ENCODE peak calls at places on chromosome 16, in eight cellular contexts. S is NB4, O is prostate gland, D is stomach, Y is adrenal gland, W is esophagus squamous epithelium, H is A549, T is endothelial cell of umbilical vein. C is an unnamed sample.

GRCh38 chr16:21277927-21278706 is at the start of gene CRYM:
- DNase-seq in S (no peak), O (peak), D (peak), Y (peak), W (no peak), H (peak), T (peak), C (peak)

GRCh38 chr16:81601601-81602251 is 157.1 kb downstream of the CMIP start:
- DNase-seq in S (no peak), O (peak), D (no peak), Y (no peak), W (no peak), H (no peak), T (peak), C (no peak)

GRCh38 chr16:81697321-81697885 is 81.7 kb upstream of the PLCG2 start:
- DNase-seq in S (peak), O (peak), D (peak), Y (peak), W (no peak), H (peak), T (peak), C (peak)

GRCh38 chr16:31440511-31441184 is 1.9 kb downstream of the ZNF843 start:
- DNase-seq in S (no peak), O (no peak), D (no peak), Y (no peak), W (no peak), H (no peak), T (no peak), C (no peak)

GRCh38 chr16:28163699-28164584 is 47.8 kb downstream of the XPO6 start:
- DNase-seq in S (peak), O (no peak), D (no peak), Y (no peak), W (no peak), H (no peak), T (peak), C (no peak)

GRCh38 chr16:68235105-68235881 is 634 bp downstream of the ESRP2 start:
- DNase-seq in S (no peak), O (peak), D (peak), Y (no peak), W (no peak), H (no peak), T (no peak), C (no peak)

GRCh38 chr16:50662306-50662940 is 18.7 kb downstream of the SNX20 start:
- DNase-seq in S (no peak), O (no peak), D (no peak), Y (no peak), W (no peak), H (no peak), T (no peak), C (no peak)

GRCh38 chr16:51121850-51122249 is 29.2 kb downstream of the SALL1 start:
- DNase-seq in S (no peak), O (no peak), D (no peak), Y (no peak), W (no peak), H (no peak), T (no peak), C (no peak)

GRCh38 chr16:10571354-10571753 is 9.0 kb downstream of the EMP2 start:
- DNase-seq in S (no peak), O (no peak), D (no peak), Y (no peak), W (no peak), H (no peak), T (no peak), C (no peak)

GRCh38 chr16:31108035-31108793 is at the start of gene BCKDK:
- DNase-seq in S (peak), O (peak), D (peak), Y (peak), W (no peak), H (peak), T (peak), C (peak)

GRCh38 chr16:22189473-22190168 is 16.5 kb upstream of the EEF2K start:
- DNase-seq in S (no peak), O (peak), D (peak), Y (peak), W (peak), H (no peak), T (peak), C (no peak)

GRCh38 chr16:66399930-66400329 is 27.2 kb upstream of the BEAN1 start:
- DNase-seq in S (peak), O (no peak), D (no peak), Y (no peak), W (no peak), H (no peak), T (no peak), C (no peak)

GRCh38 chr16:27439273-27440018 is 37.5 kb downstream of the IL21R start:
- DNase-seq in S (no peak), O (no peak), D (no peak), Y (peak), W (no peak), H (no peak), T (no peak), C (no peak)

GRCh38 chr16:67449739-67450138 is 18.8 kb downstream of the HSD11B2 start:
- DNase-seq in S (no peak), O (no peak), D (no peak), Y (peak), W (no peak), H (no peak), T (no peak), C (no peak)

GRCh38 chr16:1152651-1153259 is at the start of gene CACNA1H:
- DNase-seq in S (no peak), O (no peak), D (no peak), Y (no peak), W (no peak), H (peak), T (no peak), C (no peak)

GRCh38 chr16:66874079-66874775 is 6.1 kb upstream of the PDP2 start:
- DNase-seq in S (peak), O (no peak), D (no peak), Y (no peak), W (no peak), H (no peak), T (no peak), C (no peak)

GRCh38 chr16:46632778-46633733 is 11.9 kb upstream of the SHCBP1 start:
- DNase-seq in S (no peak), O (no peak), D (no peak), Y (no peak), W (no peak), H (no peak), T (no peak), C (no peak)

GRCh38 chr16:76665571-76666275 is 388.5 kb downstream of the CNTNAP4 start:
- DNase-seq in S (no peak), O (no peak), D (no peak), Y (no peak), W (no peak), H (peak), T (no peak), C (no peak)

GRCh38 chr16:10752843-10753523 is 9.3 kb downstream of the NUBP1 start:
- DNase-seq in S (peak), O (no peak), D (peak), Y (peak), W (peak), H (no peak), T (no peak), C (no peak)

GRCh38 chr16:10086620-10087019 is 95.6 kb downstream of the GRIN2A start:
- DNase-seq in S (no peak), O (no peak), D (no peak), Y (no peak), W (no peak), H (no peak), T (no peak), C (no peak)

GRCh38 chr16:87330646-87331045 is 13.5 kb upstream of the C16orf95 start:
- DNase-seq in S (no peak), O (no peak), D (no peak), Y (no peak), W (no peak), H (no peak), T (no peak), C (no peak)

GRCh38 chr16:80602894-80603293 is 62.1 kb downstream of the DYNLRB2 start:
- DNase-seq in S (no peak), O (no peak), D (no peak), Y (no peak), W (no peak), H (no peak), T (no peak), C (no peak)

GRCh38 chr16:867421-868385 is 67.2 kb upstream of the GNG13 start:
- DNase-seq in S (no peak), O (no peak), D (no peak), Y (no peak), W (no peak), H (no peak), T (no peak), C (no peak)

GRCh38 chr16:48511071-48511540 is 98.9 kb downstream of the N4BP1 start:
- DNase-seq in S (no peak), O (no peak), D (no peak), Y (no peak), W (no peak), H (no peak), T (no peak), C (no peak)

GRCh38 chr16:48383877-48384304 is 1.3 kb downstream of the SIAH1 start:
- DNase-seq in S (peak), O (peak), D (no peak), Y (no peak), W (no peak), H (no peak), T (peak), C (no peak)

GRCh38 chr16:35221482-35222185 is 1762.2 kb downstream of the TP53TG3F start:
- DNase-seq in S (no peak), O (no peak), D (no peak), Y (no peak), W (no peak), H (no peak), T (no peak), C (no peak)

GRCh38 chr16:1137604-1138003 is 15.3 kb upstream of the CACNA1H start:
- DNase-seq in S (no peak), O (no peak), D (no peak), Y (peak), W (no peak), H (no peak), T (no peak), C (peak)

GRCh38 chr16:76371441-76371840 is 94.2 kb downstream of the CNTNAP4 start:
- DNase-seq in S (no peak), O (no peak), D (no peak), Y (no peak), W (no peak), H (no peak), T (no peak), C (no peak)

GRCh38 chr16:63461248-63461841 is 1425.1 kb upstream of the CDH8 start:
- DNase-seq in S (peak), O (peak), D (no peak), Y (no peak), W (no peak), H (no peak), T (peak), C (no peak)

GRCh38 chr16:31477220-31478216 is 5.4 kb upstream of the SLC5A2 start:
- DNase-seq in S (peak), O (no peak), D (peak), Y (peak), W (no peak), H (no peak), T (no peak), C (no peak)

GRCh38 chr16:9012848-9013507 is 49.3 kb upstream of the USP7 start:
- DNase-seq in S (no peak), O (no peak), D (no peak), Y (no peak), W (no peak), H (no peak), T (peak), C (no peak)

GRCh38 chr16:19517424-19518089 is 4.3 kb downstream of the GDE1 start:
- DNase-seq in S (no peak), O (no peak), D (no peak), Y (no peak), W (no peak), H (peak), T (peak), C (no peak)

GRCh38 chr16:1152123-1152638 is 725 bp upstream of the CACNA1H start:
- DNase-seq in S (no peak), O (no peak), D (no peak), Y (no peak), W (no peak), H (peak), T (no peak), C (no peak)

GRCh38 chr16:56362706-56363105 is 62.6 kb downstream of the AMFR start:
- DNase-seq in S (no peak), O (no peak), D (no peak), Y (no peak), W (no peak), H (no peak), T (no peak), C (no peak)

GRCh38 chr16:67277999-67278772 is 1.1 kb upstream of the PLEKHG4 start:
- DNase-seq in S (peak), O (no peak), D (no peak), Y (peak), W (no peak), H (peak), T (peak), C (peak)

GRCh38 chr16:14640538-14640937 is 7.8 kb downstream of the BFAR start:
- DNase-seq in S (no peak), O (no peak), D (no peak), Y (no peak), W (no peak), H (no peak), T (no peak), C (no peak)

GRCh38 chr16:9033125-9033830 is 58.2 kb upstream of the HAPSTR1 start:
- DNase-seq in S (peak), O (peak), D (peak), Y (peak), W (no peak), H (peak), T (peak), C (peak)

GRCh38 chr16:19524866-19525723 is 1.4 kb downstream of the CCP110 start:
- DNase-seq in S (peak), O (no peak), D (no peak), Y (no peak), W (no peak), H (no peak), T (peak), C (no peak)

DNA sequence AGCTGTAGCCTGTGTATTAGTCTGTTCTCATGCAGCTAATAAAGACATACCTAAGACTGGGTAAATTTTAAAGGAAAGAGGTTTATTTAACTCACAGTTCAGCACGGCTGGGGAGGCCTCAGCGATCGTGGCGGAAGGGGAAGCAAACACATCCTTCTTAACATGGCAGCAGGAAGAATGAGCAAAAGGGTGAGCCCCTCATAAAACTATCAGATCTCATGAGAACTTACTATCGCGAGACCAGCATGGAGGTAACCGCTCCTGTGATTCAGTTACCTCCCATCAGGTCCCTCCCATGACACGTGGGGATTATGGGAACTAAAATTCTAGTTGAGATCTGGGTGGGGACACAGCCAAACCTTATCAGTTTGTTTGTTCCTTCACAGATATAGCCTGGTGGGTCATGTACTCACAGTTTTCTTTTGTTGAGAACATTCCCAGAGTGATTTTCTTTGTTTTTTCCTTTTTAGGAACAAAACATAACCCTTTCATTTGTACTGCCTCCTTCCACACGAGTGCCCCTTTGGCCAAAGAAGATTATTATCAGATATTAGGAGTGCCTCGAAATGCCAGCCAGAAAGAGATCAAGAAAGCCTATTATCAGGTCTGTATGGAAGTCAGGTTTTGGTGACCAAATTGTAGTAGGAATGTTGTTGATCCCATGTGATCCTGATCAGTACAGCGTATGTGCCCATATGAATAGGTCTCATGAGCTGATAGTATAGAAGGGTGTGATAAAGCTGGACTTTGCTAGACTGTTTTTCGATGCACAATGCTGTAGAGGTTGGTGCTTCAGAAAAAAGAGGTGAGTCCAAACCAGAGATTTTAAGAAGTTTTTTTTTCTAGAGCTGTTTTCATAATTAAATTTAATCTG is 8.5 kb downstream of the DNAJA3 start:
- DNase-seq in S (no peak), O (no peak), D (no peak), Y (no peak), W (no peak), H (no peak), T (no peak), C (no peak)
- TF ChIP-seq POLR2A in S (no peak), O (no peak), D (no peak), Y (no peak), W (no peak), H (no peak), T (no peak), C (no peak)

DNA sequence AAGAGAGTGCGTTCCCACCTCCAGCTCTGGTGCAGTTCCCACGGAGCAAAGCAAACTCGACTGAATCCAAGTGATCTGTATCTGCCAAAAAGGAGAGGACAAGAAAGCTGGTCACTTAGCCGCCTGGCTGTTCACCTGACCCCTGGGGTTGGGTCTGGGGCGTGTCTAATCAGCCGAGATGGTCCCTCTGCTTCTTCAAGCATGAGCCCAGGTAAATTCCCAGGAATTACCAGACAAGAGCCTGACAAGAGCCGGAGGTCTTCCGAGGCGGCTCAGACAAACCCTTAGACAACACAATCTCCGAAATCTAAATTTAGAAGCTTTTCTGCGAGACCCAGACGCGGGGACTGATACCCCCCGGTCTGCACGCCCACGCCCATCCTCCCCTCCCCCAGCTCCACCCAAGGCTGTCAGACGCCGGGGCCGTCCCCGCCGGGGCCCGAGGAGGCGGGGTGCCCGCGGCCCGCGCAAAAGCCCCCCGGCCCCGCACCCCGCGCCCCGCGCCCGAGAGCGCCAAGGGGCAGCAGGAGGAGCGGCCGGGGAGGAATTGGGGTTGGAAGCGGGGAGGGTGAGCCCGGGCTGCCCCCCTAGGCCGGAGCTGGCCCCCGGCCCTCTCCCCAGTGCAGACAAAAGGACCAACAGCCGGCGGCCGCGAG is 661 bp downstream of the ZNF821 start:
- DNase-seq in S (peak), O (peak), D (no peak), Y (no peak), W (no peak), H (no peak), T (peak), C (peak)
- TF ChIP-seq POLR2A in S (no peak), O (peak), D (no peak), Y (no peak), W (no peak), H (no peak), T (no peak), C (no peak)

GRCh38 chr16:89275837-89276720 is 58.6 kb downstream of the ZNF778 start:
- DNase-seq in S (no peak), O (no peak), D (no peak), Y (no peak), W (no peak), H (no peak), T (no peak), C (no peak)
- TF ChIP-seq POLR2A in S (no peak), O (no peak), D (no peak), Y (no peak), W (no peak), H (no peak), T (no peak), C (no peak)

DNA sequence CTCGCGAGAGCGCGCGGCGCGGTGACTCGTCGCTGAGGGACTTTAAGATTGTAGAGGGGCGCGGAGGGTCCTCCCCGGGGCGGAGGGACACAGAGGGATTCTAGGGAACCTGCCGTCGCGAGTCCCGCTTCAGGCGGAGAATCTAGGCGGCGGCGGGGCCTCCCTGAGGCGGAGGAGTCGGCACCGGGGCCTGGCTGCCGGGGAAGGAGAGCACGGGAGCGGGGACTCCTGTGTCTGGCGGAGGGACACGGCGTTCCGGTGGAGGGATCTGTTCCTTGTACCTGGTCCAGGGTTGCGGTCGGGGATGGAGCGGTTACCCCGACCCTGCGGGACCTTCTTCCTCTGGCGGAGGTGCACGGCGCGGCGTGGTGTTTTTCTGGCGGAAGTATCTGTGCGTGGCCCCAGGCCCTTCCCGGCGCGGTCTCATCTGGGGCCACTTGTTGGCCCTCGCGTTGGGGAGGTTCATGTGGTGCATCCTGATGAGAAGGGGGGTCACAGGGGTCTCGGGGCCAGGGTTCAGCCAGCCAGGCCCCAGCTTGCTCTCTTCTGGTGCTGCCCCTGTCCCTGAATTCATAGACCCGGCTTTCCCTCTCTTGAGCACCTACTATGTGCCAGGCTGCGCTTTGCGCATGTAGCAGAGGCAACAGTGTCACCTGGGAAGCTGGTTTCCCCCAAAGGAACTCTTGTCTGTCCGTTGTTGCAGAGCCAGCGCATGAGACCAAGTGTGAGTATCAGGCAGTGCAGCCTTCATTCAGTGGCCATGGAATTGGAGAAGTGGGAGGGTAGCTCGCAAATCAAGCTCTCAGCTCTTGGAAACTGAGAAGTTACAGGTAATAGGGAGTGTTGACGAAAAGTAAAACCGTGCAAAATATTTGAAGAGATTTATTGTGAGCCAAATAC is 561 bp upstream of the ZKSCAN2 start:
- DNase-seq in S (peak), O (peak), D (peak), Y (peak), W (peak), H (peak), T (peak), C (peak)
- TF ChIP-seq POLR2A in S (peak), O (no peak), D (no peak), Y (peak), W (no peak), H (peak), T (peak), C (peak)

GRCh38 chr16:4257646-4258556 is 14.9 kb downstream of the TFAP4 start:
- DNase-seq in S (no peak), O (no peak), D (no peak), Y (no peak), W (no peak), H (no peak), T (no peak), C (no peak)

GRCh38 chr16:4249546-4249945 is 7.7 kb upstream of the SRL start:
- DNase-seq in S (no peak), O (no peak), D (no peak), Y (no peak), W (no peak), H (no peak), T (no peak), C (no peak)

GRCh38 chr16:4253394-4254150 is 11.7 kb upstream of the SRL start:
- DNase-seq in S (peak), O (peak), D (peak), Y (peak), W (peak), H (peak), T (peak), C (peak)
- TF ChIP-seq POLR2A in S (peak), O (peak), D (no peak), Y (peak), W (peak), H (peak), T (peak), C (peak)